ENCODE peak calls at places on chromosomes 12 and 14, in eight cellular contexts. X is NCI-H1105 treated with DMSO at 0.1 percent for 48 hours, G is stomach, A is HFFc6, S is BJ, E is astrocyte of the cerebellum, I is breast epithelium, D is small intestine. U is an unnamed sample.

GRCh38 chr14:103555559-103556337 is 6.7 kb downstream of the BAG5 start:
- DNase-seq in X (no peak), G (no peak), A (no peak), S (no peak), E (no peak), I (no peak), D (no peak), U (no peak)

GRCh38 chr12:25723921-25724491 is 170.9 kb upstream of the LMNTD1 start:
- DNase-seq in X (no peak), G (no peak), A (no peak), S (no peak), E (peak), I (no peak), D (no peak), U (no peak)

GRCh38 chr14:62673014-62673727 is 372.1 kb downstream of the KCNH5 start:
- DNase-seq in X (no peak), G (no peak), A (no peak), S (no peak), E (no peak), I (no peak), D (no peak), U (no peak)

GRCh38 chr12:57169969-57170368 is 22.6 kb upstream of the LRP1-AS start:
- DNase-seq in X (no peak), G (no peak), A (no peak), S (no peak), E (no peak), I (no peak), D (no peak), U (no peak)

GRCh38 chr14:75216427-75217006 is 40.1 kb upstream of the TMED10 start:
- DNase-seq in X (no peak), G (no peak), A (no peak), S (no peak), E (no peak), I (no peak), D (no peak), U (no peak)

GRCh38 chr14:31622060-31622459 is 60.9 kb downstream of the NUBPL start:
- DNase-seq in X (no peak), G (no peak), A (no peak), S (no peak), E (no peak), I (no peak), D (no peak), U (no peak)

GRCh38 chr14:62039871-62040270 is 277.7 kb downstream of the SNAPC1 start:
- DNase-seq in X (no peak), G (no peak), A (peak), S (no peak), E (no peak), I (no peak), D (no peak), U (no peak)

GRCh38 chr12:47993491-47993890 is 10.8 kb downstream of the COL2A1 start:
- DNase-seq in X (no peak), G (no peak), A (no peak), S (no peak), E (no peak), I (peak), D (no peak), U (no peak)

GRCh38 chr12:95231190-95231589 is 13.6 kb downstream of the VEZT start:
- DNase-seq in X (no peak), G (no peak), A (peak), S (no peak), E (no peak), I (no peak), D (peak), U (peak)

GRCh38 chr14:93013368-93013719 is 90.4 kb downstream of the CHGA start:
- DNase-seq in X (no peak), G (no peak), A (no peak), S (no peak), E (no peak), I (no peak), D (no peak), U (peak)

GRCh38 chr14:56676042-56676441 is 96.4 kb downstream of the TMEM260 start:
- DNase-seq in X (no peak), G (no peak), A (no peak), S (no peak), E (no peak), I (no peak), D (no peak), U (no peak)

GRCh38 chr12:107145397-107145796 is 52.0 kb upstream of the CRY1 start:
- DNase-seq in X (no peak), G (no peak), A (no peak), S (no peak), E (no peak), I (no peak), D (no peak), U (no peak)

GRCh38 chr14:24098927-24099813 is 5.1 kb downstream of the PCK2 start:
- DNase-seq in X (no peak), G (peak), A (no peak), S (no peak), E (no peak), I (no peak), D (peak), U (no peak)

GRCh38 chr14:64324461-64325255 is 30.5 kb upstream of the ESR2 start:
- DNase-seq in X (no peak), G (no peak), A (peak), S (no peak), E (peak), I (no peak), D (no peak), U (no peak)

GRCh38 chr14:23862513-23862912 is 91.1 kb upstream of the DHRS4 start:
- DNase-seq in X (no peak), G (no peak), A (no peak), S (no peak), E (no peak), I (no peak), D (no peak), U (no peak)

GRCh38 chr12:125853670-125854069 is 788.4 kb downstream of the AACS start:
- DNase-seq in X (no peak), G (no peak), A (no peak), S (no peak), E (no peak), I (no peak), D (no peak), U (no peak)

GRCh38 chr12:111152581-111152980 is 216.3 kb downstream of the PHETA1 start:
- DNase-seq in X (no peak), G (no peak), A (no peak), S (no peak), E (no peak), I (no peak), D (no peak), U (no peak)

GRCh38 chr12:9951026-9951652 is 19.0 kb upstream of the CLEC2A start:
- DNase-seq in X (no peak), G (no peak), A (no peak), S (no peak), E (no peak), I (no peak), D (peak), U (no peak)